ENCODE peak calls at places on chromosomes 2 and 18, in five cellular contexts. B, G, J, P and C are unnamed samples.

GRCh38 chr2:241568738-241569137 is 10.2 kb downstream of the BOK start:
- DNase-seq in J (no peak), G (no peak), P (no peak), B (no peak), C (no peak)

GRCh38 chr2:138271467-138271866 is 230.1 kb upstream of the SPOPL start:
- DNase-seq in G (no peak), P (peak), B (no peak), J (no peak), C (no peak)

GRCh38 chr2:54079331-54079730 is 36.1 kb upstream of the ACYP2 start:
- DNase-seq in P (no peak), G (no peak), J (no peak), B (no peak), C (no peak)

GRCh38 chr18:20971886-20972267 is 139.7 kb downstream of the ROCK1 start:
- DNase-seq in G (no peak), P (peak), B (no peak), J (no peak), C (no peak)

GRCh38 chr18:7459851-7460774 is 107.0 kb upstream of the PTPRM start:
- DNase-seq in J (no peak), G (no peak), P (peak), B (no peak), C (no peak)

GRCh38 chr2:143787674-143788073 is 658.5 kb downstream of the ARHGAP15 start:
- DNase-seq in B (no peak), P (no peak), G (no peak), J (no peak), C (no peak)

GRCh38 chr2:79729532-79729931 is 216.7 kb downstream of the CTNNA2 start:
- DNase-seq in B (no peak), G (no peak), J (no peak), P (peak), C (no peak)

GRCh38 chr2:16832910-16833309 is 167.3 kb upstream of the CYRIA start:
- DNase-seq in B (no peak), G (no peak), P (no peak), J (no peak), C (no peak)

GRCh38 chr2:176419591-176420071 is 150.4 kb downstream of the MTX2 start:
- DNase-seq in P (no peak), B (no peak), G (no peak), J (no peak), C (no peak)

GRCh38 chr18:56593906-56594305 is 44.5 kb downstream of the TXNL1 start:
- DNase-seq in B (no peak), P (no peak), G (no peak), J (no peak), C (no peak)

GRCh38 chr18:22124970-22125369 is 44.4 kb upstream of the GATA6 start:
- DNase-seq in B (no peak), J (no peak), G (no peak), P (no peak), C (no peak)

GRCh38 chr2:140687825-140688224 is 1443.0 kb downstream of the LRP1B start:
- DNase-seq in P (no peak), B (no peak), J (no peak), G (no peak), C (no peak)

GRCh38 chr2:168192839-168193616 is 54.4 kb downstream of the STK39 start:
- DNase-seq in G (no peak), P (peak), B (peak), J (no peak), C (no peak)

GRCh38 chr2:162127422-162127821 is 24.6 kb downstream of the GCG start:
- DNase-seq in G (no peak), J (no peak), P (no peak), B (no peak), C (no peak)

GRCh38 chr18:80196528-80197320 is 50.6 kb downstream of the PARD6G start:
- DNase-seq in B (no peak), G (no peak), P (peak), J (peak), C (no peak)

GRCh38 chr2:72112421-72112820 is 35.2 kb downstream of the CYP26B1 start:
- DNase-seq in G (no peak), B (no peak), P (no peak), J (no peak), C (no peak)

GRCh38 chr2:132521321-132521720 is 104.7 kb downstream of the GPR39 start:
- DNase-seq in G (no peak), J (no peak), P (peak), B (no peak), C (no peak)

GRCh38 chr18:77059294-77059916 is 73.2 kb downstream of the MBP start:
- DNase-seq in P (peak), J (no peak), G (no peak), B (no peak), C (no peak)

GRCh38 chr18:79982736-79983135 is 5.6 kb downstream of the TXNL4A start:
- DNase-seq in G (peak), P (no peak), J (no peak), B (peak), C (no peak)

GRCh38 chr2:202203348-202203747 is 35.0 kb downstream of the SUMO1 start:
- DNase-seq in J (no peak), P (no peak), G (no peak), B (no peak), C (no peak)

GRCh38 chr2:188551671-188552070 is 260.0 kb downstream of the GULP1 start:
- DNase-seq in G (no peak), B (no peak), J (no peak), P (no peak), C (no peak)

GRCh38 chr2:150468350-150468960 is 19.0 kb downstream of the RND3 start:
- DNase-seq in P (no peak), B (no peak), G (no peak), J (no peak), C (no peak)

DNA sequence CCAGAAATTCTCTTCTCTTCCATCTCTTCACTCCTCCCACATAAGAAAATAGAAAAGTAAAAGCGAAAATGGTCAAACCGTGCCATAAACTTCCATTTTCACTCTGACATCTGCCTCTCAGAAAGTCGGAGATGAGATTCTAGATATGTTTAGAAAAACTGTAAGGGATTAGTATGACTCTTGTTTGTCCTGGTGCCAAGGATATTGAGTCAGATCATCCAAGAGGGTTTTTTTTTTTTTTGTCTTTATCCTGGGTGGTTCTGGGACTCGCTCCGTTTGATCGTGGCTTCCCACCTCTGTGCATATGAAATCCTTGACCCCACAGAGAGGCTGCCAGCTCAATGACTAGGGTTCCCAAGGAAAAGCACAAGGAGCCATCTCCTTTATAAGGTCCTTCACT is 17.3 kb downstream of the EN1 start:
- DNase-seq in B (no peak), G (no peak), P (no peak), J (no peak), C (no peak)
- H3K4me3 ChIP-seq in B (no peak), G (no peak), P (no peak), J (no peak), C (no peak)

DNA sequence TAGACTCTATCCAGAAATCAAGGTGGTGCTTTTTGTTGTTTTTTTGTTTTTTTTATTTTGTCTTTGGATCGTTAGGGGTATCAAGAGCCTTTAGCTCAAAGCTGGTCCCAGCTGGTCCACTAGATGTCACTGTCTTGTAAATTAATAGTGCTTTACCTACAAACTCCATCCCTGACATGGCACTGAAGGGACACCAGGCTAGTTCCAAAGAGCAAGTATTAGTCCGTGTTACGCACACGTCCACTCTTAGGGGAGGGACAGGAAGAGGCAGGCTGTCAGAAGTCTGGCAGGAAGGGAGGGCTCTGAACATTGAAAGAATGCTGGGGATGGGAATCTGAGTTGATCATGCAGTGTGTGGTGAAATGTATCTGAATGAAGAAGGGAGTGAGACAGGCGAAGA is 85.9 kb upstream of the CCBE1 start:
- DNase-seq in P (peak), G (no peak), J (no peak), B (no peak), C (no peak)
- TF ChIP-seq CTCF in P (peak), G (no peak), J (no peak), B (no peak), C (no peak)

GRCh38 chr18:34222396-34223163 is 2.1 kb downstream of the NOL4 start:
- DNase-seq in P (peak), G (no peak), J (no peak), B (no peak), C (no peak)
- H3K4me3 ChIP-seq in P (peak), G (peak), J (no peak), B (no peak), C (peak)

GRCh38 chr2:234981197-234982095 is 29.6 kb downstream of the SH3BP4 start:
- DNase-seq in G (peak), J (peak), B (no peak), P (peak), C (peak)
- TF ChIP-seq CTCF in G (no peak), J (no peak), B (no peak), P (no peak), C (no peak)

DNA sequence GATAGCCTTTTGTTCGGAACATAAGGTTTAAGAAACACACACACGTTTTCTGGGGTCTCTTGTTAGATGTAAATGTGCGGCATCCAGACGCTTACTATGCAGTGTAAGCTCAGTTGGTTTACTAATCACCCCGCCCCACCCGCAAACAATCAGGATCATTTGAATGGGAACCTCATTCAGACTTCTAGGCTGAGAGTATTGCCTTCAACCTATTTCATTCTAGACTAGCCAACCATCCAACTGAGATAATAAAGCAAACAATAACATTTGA is 1.3 kb upstream of the FIGN start:
- DNase-seq in G (no peak), J (no peak), B (no peak), P (peak), C (no peak)
- H3K4me3 ChIP-seq in G (peak), J (no peak), B (no peak), P (peak), C (peak)